ENCODE peak calls at places on chromosomes 1 and 21, in eight cellular contexts. X is body of pancreas, A is heart left ventricle, E is vagina, B is spleen, J is H54, C is ovary, W is HCT116. T is an unnamed sample.
A peak's percentile ranks its signal among the peaks of the same experiment; 100 is the strongest.

GRCh38 chr1:226827458-226827857 is 43.0 kb upstream of the PSEN2 start:
- DNase-seq in X (peak; percentile 30), A (no peak), E (peak; percentile 89), B (no peak), J (no peak), C (peak; percentile 71), W (no peak), T (no peak)

GRCh38 chr1:68119445-68119844 is 69.0 kb upstream of the DIRAS3 start:
- DNase-seq in X (no peak), A (no peak), E (no peak), B (no peak), J (no peak), C (no peak), W (no peak), T (no peak)

GRCh38 chr1:244735404-244735803 is 82.5 kb downstream of the DESI2 start:
- DNase-seq in X (no peak), A (no peak), E (no peak), B (no peak), J (no peak), C (no peak), W (no peak), T (no peak)

GRCh38 chr1:39295901-39296300 is 91.4 kb downstream of the MACF1 start:
- DNase-seq in X (no peak), A (no peak), E (no peak), B (no peak), J (no peak), C (no peak), W (no peak), T (no peak)

GRCh38 chr1:158246650-158247049 is 7.6 kb upstream of the CD1A start:
- DNase-seq in X (no peak), A (no peak), E (no peak), B (no peak), J (no peak), C (no peak), W (peak; percentile 6), T (no peak)

GRCh38 chr1:230081751-230082150 is 14.7 kb downstream of the GALNT2 start:
- DNase-seq in X (no peak), A (no peak), E (peak; percentile 47), B (no peak), J (no peak), C (no peak), W (no peak), T (no peak)

GRCh38 chr1:221419513-221420088 is 322.3 kb downstream of the DUSP10 start:
- DNase-seq in X (no peak), A (no peak), E (no peak), B (no peak), J (no peak), C (no peak), W (no peak), T (no peak)

GRCh38 chr1:58447047-58447446 is 99.5 kb downstream of the OMA1 start:
- DNase-seq in X (no peak), A (no peak), E (no peak), B (no peak), J (no peak), C (no peak), W (no peak), T (no peak)

GRCh38 chr1:89995595-89996397 is 886 bp downstream of the ZNF326 start:
- DNase-seq in X (no peak), A (no peak), E (no peak), B (no peak), J (no peak), C (no peak), W (no peak), T (no peak)

GRCh38 chr1:22296701-22297591 is 154.0 kb upstream of the WNT4 start:
- DNase-seq in X (no peak), A (no peak), E (peak; percentile 72), B (no peak), J (no peak), C (no peak), W (no peak), T (peak; percentile 40)

GRCh38 chr1:55140137-55140536 is 75.0 kb downstream of the USP24 start:
- DNase-seq in X (no peak), A (no peak), E (no peak), B (no peak), J (no peak), C (no peak), W (no peak), T (no peak)

GRCh38 chr1:24920155-24920925 is 9.7 kb downstream of the RUNX3 start:
- DNase-seq in X (no peak), A (peak; percentile 47), E (no peak), B (no peak), J (no peak), C (peak; percentile 41), W (no peak), T (no peak)

GRCh38 chr21:37071561-37072238 is 1.2 kb downstream of the PIGP start:
- DNase-seq in X (peak; percentile 67), A (no peak), E (peak; percentile 95), B (no peak), J (peak; percentile 33), C (peak; percentile 81), W (no peak), T (no peak)

GRCh38 chr1:219239518-219239917 is 65.8 kb downstream of the LYPLAL1 start:
- DNase-seq in X (no peak), A (no peak), E (no peak), B (no peak), J (no peak), C (no peak), W (no peak), T (no peak)

GRCh38 chr1:206445116-206445515 is 25.2 kb upstream of the IKBKE start:
- DNase-seq in X (peak; percentile 89), A (no peak), E (no peak), B (peak; percentile 84), J (no peak), C (peak; percentile 60), W (no peak), T (no peak)

GRCh38 chr1:2980073-2980791 is 41.0 kb upstream of the ACTRT2 start:
- DNase-seq in X (no peak), A (peak; percentile 61), E (no peak), B (peak; percentile 43), J (no peak), C (peak; percentile 2), W (no peak), T (peak; percentile 31)
- TF ChIP-seq POLR2A in X (no peak), A (no peak), E (no peak), B (no peak), J (no peak), C (no peak), W (no peak), T (no peak)

DNA sequence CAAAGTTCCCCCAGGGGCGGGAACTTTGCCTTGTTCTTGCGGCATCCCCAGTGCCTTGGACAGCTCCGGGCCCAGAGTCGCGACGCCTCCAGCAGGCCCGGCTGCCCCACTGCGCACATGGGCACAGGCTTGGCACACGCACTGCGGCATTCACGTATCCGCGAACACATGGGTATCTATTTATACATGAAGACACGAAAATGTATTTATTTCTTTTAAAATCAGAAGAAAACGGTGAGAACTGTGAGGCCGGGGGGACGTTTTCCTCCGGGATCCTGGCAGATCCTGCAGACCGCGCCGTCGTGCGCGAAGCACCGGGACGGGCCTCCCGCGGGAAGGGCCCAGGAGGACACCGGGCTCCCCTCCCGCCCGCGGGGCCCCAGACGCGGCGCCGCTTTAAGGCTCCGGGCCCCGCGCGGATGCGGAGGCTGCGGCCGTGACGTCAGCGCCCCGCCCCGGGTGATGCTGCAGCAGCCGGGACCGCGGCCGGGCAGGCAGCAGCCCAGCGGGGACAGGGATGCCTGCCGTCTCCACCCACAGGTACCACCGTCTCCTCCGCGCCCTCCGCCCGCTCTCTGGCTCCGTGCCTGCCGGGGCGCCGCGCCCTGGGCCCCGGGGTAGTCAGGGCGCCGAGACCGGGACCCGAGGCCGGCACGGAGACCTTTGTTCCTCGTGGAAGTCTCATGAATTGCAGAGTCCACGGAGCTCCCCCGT is at the start of gene SLC45A1:
- DNase-seq in X (peak; percentile 68), A (peak; percentile 92), E (no peak), B (peak; percentile 94), J (peak; percentile 80), C (peak; percentile 86), W (peak; percentile 29), T (peak; percentile 64)
- TF ChIP-seq POLR2A in X (no peak), A (peak; percentile 73), E (no peak), B (no peak), J (no peak), C (peak; percentile 72), W (no peak), T (no peak)

GRCh38 chr1:16076871-16077250 is 3.4 kb upstream of the FAM131C start:
- DNase-seq in X (no peak), A (no peak), E (no peak), B (no peak), J (peak; percentile 55), C (peak; percentile 17), W (peak; percentile 59), T (no peak)

GRCh38 chr1:16075337-16076002 is 2.0 kb upstream of the FAM131C start:
- DNase-seq in X (peak; percentile 69), A (no peak), E (no peak), B (no peak), J (no peak), C (peak; percentile 78), W (no peak), T (no peak)

GRCh38 chr1:16074217-16074616 is 766 bp upstream of the FAM131C start:
- DNase-seq in X (no peak), A (no peak), E (no peak), B (no peak), J (no peak), C (no peak), W (no peak), T (no peak)

GRCh38 chr1:16077430-16078245 is 4.2 kb upstream of the FAM131C start:
- DNase-seq in X (no peak), A (no peak), E (no peak), B (no peak), J (no peak), C (no peak), W (no peak), T (no peak)

GRCh38 chr1:16076003-16076870 is 2.8 kb upstream of the FAM131C start:
- DNase-seq in X (no peak), A (no peak), E (no peak), B (no peak), J (peak; percentile 71), C (peak; percentile 61), W (peak; percentile 82), T (no peak)
- TF ChIP-seq POLR2A in X (no peak), A (no peak), E (no peak), B (no peak), J (peak; percentile 39), C (no peak), W (no peak), T (no peak)

DNA sequence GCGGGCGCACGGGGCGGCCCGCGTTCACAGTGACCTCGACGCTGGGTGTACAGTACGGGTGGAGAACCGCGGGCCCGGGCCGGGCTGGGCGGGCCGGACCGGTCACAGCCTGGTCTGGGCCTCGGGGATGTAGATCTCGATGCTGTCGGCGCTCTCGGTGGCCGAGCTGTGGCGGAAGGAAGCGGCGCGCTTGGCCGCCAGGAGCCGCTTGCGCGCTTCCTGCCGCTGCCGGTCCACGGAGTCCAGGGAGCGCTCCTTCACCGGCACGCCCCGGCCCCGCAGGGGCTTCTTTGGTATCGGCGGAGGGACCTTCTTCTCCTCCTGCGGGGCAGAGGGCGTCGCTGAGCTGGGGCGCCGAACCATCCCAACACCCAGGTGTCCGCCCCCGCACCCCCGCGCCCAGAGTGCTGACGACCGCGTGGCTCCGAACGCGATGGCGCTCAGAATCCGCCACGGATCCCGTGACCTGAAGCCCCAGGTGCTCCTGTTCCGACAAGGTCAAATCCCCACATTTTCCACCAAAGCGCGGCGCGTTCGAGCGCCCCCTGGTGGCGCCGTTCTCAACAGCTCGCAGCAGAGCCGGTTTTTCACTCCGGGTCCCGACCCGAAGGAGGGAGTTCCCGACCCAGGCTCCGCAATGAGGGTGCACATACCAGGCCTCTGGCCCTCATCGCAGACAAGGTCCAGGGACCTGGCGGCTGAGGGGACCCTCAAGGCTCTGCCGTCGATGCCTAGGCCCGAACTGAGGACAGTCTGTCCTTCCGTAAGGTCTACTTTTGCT is 6.6 kb upstream of the SMIM12 start:
- DNase-seq in X (peak; percentile 88), A (peak; percentile 93), E (no peak), B (peak; percentile 98), J (peak; percentile 90), C (peak; percentile 87), W (peak; percentile 37), T (peak; percentile 89)
- TF ChIP-seq POLR2A in X (peak; percentile 35), A (no peak), E (no peak), B (no peak), J (no peak), C (no peak), W (no peak), T (peak; percentile 43)